ENCODE peak calls at places on chromosomes 6 and 20, in six cellular contexts. G is A549, A is K562, J is WTC11, L is H1, P is endothelial cell of umbilical vein. Z is an unnamed sample.

GRCh38 chr6:21752054-21752811 is 158.7 kb downstream of the SOX4 start:
- DNase-seq in G (no peak), A (no peak), J (no peak), L (no peak), P (peak; percentile 59), Z (no peak)

GRCh38 chr6:68967549-68968300 is 332.6 kb downstream of the ADGRB3 start:
- DNase-seq in G (peak; percentile 34), A (peak; percentile 83), J (peak; percentile 62), L (no peak), P (peak; percentile 46), Z (peak; percentile 50)

GRCh38 chr20:45153147-45153546 is 21.6 kb upstream of the PI3 start:
- DNase-seq in G (no peak), A (no peak), J (no peak), L (no peak), P (no peak), Z (no peak)

GRCh38 chr20:41005361-41005729 is 23.3 kb upstream of the TOP1 start:
- DNase-seq in G (peak; percentile 85), A (peak; percentile 51), J (no peak), L (no peak), P (peak; percentile 98), Z (no peak)

GRCh38 chr6:100538086-100538485 is 73.4 kb upstream of the SIM1 start:
- DNase-seq in G (no peak), A (no peak), J (no peak), L (no peak), P (peak; percentile 73), Z (no peak)

GRCh38 chr6:158418501-158418900 is 106.2 kb downstream of the TULP4 start:
- DNase-seq in G (no peak), A (no peak), J (no peak), L (no peak), P (no peak), Z (no peak)

GRCh38 chr6:161031721-161032495 is 40.3 kb downstream of the MAP3K4 start:
- DNase-seq in G (no peak), A (no peak), J (no peak), L (no peak), P (peak; percentile 60), Z (peak; percentile 18)

GRCh38 chr6:35722121-35722761 is 14.6 kb upstream of the ARMC12 start:
- DNase-seq in G (no peak), A (no peak), J (no peak), L (no peak), P (no peak), Z (no peak)

GRCh38 chr20:22312744-22313346 is 271.5 kb downstream of the FOXA2 start:
- DNase-seq in G (peak; percentile 63), A (peak; percentile 32), J (peak; percentile 40), L (no peak), P (peak; percentile 60), Z (peak; percentile 53)

GRCh38 chr6:53628354-53629119 is 37.0 kb downstream of the KLHL31 start:
- DNase-seq in G (no peak), A (no peak), J (no peak), L (no peak), P (no peak), Z (no peak)

GRCh38 chr6:1856381-1856780 is 246.7 kb downstream of the FOXC1 start:
- DNase-seq in G (no peak), A (no peak), J (no peak), L (no peak), P (peak; percentile 21), Z (no peak)

GRCh38 chr20:6768228-6769185 is 1.0 kb downstream of the BMP2 start:
- DNase-seq in G (peak; percentile 15), A (no peak), J (peak; percentile 28), L (no peak), P (peak; percentile 49), Z (no peak)

DNA sequence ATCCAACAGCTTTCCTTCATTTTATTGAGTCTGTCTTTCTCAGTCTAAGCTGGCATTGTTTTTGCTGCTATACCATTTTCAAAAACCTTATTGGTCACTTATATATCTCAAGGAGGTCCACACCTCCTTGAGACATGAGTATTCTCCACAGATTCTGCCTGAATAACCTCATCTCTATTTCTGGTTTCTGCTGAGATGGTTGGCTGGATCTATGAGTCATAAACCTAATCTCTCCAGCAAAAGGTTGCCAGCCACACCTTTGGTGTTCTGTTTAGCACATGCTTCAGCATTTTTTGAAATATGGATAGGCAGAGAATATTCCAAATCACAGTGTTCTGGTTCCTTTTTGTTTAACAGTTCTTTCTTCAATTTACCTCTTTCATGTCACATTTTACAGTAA is 40.8 kb upstream of the TMEM244 start:
- DNase-seq in G (no peak), A (peak; percentile 40), J (no peak), L (no peak), P (no peak), Z (no peak)
- TF ChIP-seq JUN in G (no peak), A (no peak), J (no peak), L (no peak), P (no peak), Z (no peak)

GRCh38 chr6:195861-196360 is 96.4 kb upstream of the DUSP22 start:
- DNase-seq in G (no peak), A (no peak), J (no peak), L (no peak), P (no peak), Z (no peak)
- TF ChIP-seq JUN in G (no peak), A (no peak), J (no peak), L (no peak), P (no peak), Z (no peak)

GRCh38 chr20:15248618-15249395 is 911.4 kb upstream of the FLRT3 start:
- DNase-seq in G (no peak), A (no peak), J (no peak), L (no peak), P (no peak), Z (no peak)

GRCh38 chr20:15253431-15253830 is 916.0 kb upstream of the FLRT3 start:
- DNase-seq in G (no peak), A (no peak), J (no peak), L (no peak), P (no peak), Z (no peak)

GRCh38 chr20:15257471-15257870 is 920.1 kb upstream of the FLRT3 start:
- DNase-seq in G (no peak), A (no peak), J (no peak), L (no peak), P (no peak), Z (no peak)

GRCh38 chr20:15257071-15257470 is 919.7 kb upstream of the FLRT3 start:
- DNase-seq in G (no peak), A (no peak), J (no peak), L (no peak), P (no peak), Z (no peak)

GRCh38 chr20:15252289-15252688 is 914.9 kb upstream of the FLRT3 start:
- DNase-seq in G (no peak), A (no peak), J (no peak), L (no peak), P (no peak), Z (no peak)
- TF ChIP-seq JUN in G (no peak), A (no peak), J (no peak), L (no peak), P (no peak), Z (no peak)

GRCh38 chr6:41570270-41570615 is 24.1 kb downstream of the FOXP4 start:
- DNase-seq in G (no peak), A (no peak), J (peak; percentile 74), L (no peak), P (no peak), Z (no peak)
- TF ChIP-seq JUN in G (no peak), A (no peak), J (no peak), L (no peak), P (no peak), Z (no peak)

Z was measured in HepG2.